ENCODE peak calls at places on chromosomes 5 and 9, in nine cellular contexts. D, F, B, N, X, R, G, Q and Y are unnamed samples.

GRCh38 chr5:92605591-92605990 is 975.4 kb downstream of the NR2F1-AS1 start:
- DNase-seq in D (no peak), F (no peak), B (no peak), N (no peak), X (no peak), R (no peak), G (no peak), Q (no peak), Y (no peak)

GRCh38 chr9:136138566-136138965 is 19.9 kb upstream of the TMEM250 start:
- DNase-seq in D (no peak), F (no peak), B (no peak), N (no peak), X (peak; percentile 49), R (no peak), G (peak; percentile 49), Q (no peak), Y (peak; percentile 74)

GRCh38 chr9:81847181-81847915 is 80.9 kb upstream of the SPATA31D4 start:
- DNase-seq in D (no peak), F (no peak), B (no peak), N (peak; percentile 34), X (no peak), R (no peak), G (no peak), Q (no peak), Y (no peak)

GRCh38 chr5:59348189-59348588 is 545.3 kb downstream of the PDE4D start:
- DNase-seq in D (no peak), F (no peak), B (no peak), N (no peak), X (no peak), R (no peak), G (no peak), Q (no peak), Y (no peak)

GRCh38 chr9:100579665-100580064 is 1.8 kb downstream of the CAVIN4 start:
- DNase-seq in D (no peak), F (no peak), B (no peak), N (no peak), X (no peak), R (no peak), G (no peak), Q (no peak), Y (no peak)

GRCh38 chr9:36100532-36100931 is 36.0 kb upstream of the GLIPR2 start:
- DNase-seq in D (no peak), F (no peak), B (no peak), N (no peak), X (no peak), R (no peak), G (no peak), Q (no peak), Y (no peak)

GRCh38 chr9:36392489-36392888 is 7.6 kb downstream of the RNF38 start:
- DNase-seq in D (no peak), F (no peak), B (no peak), N (no peak), X (no peak), R (no peak), G (no peak), Q (no peak), Y (no peak)

GRCh38 chr5:169121631-169122420 is 179.1 kb downstream of the SLIT3 start:
- DNase-seq in D (no peak), F (no peak), B (no peak), N (no peak), X (no peak), R (no peak), G (no peak), Q (no peak), Y (no peak)

GRCh38 chr5:113050606-113051391 is 74.2 kb downstream of the DCP2 start:
- DNase-seq in D (peak; percentile 72), F (peak; percentile 61), B (no peak), N (no peak), X (no peak), R (no peak), G (no peak), Q (no peak), Y (no peak)

GRCh38 chr5:120655828-120656435 is 191.8 kb downstream of the PRR16 start:
- DNase-seq in D (peak; percentile 43), F (no peak), B (peak; percentile 39), N (no peak), X (no peak), R (no peak), G (peak; percentile 48), Q (no peak), Y (peak; percentile 6)

GRCh38 chr5:59790399-59791130 is 103.0 kb downstream of the PDE4D start:
- DNase-seq in D (peak; percentile 35), F (no peak), B (no peak), N (peak; percentile 27), X (peak; percentile 31), R (no peak), G (no peak), Q (no peak), Y (peak; percentile 36)

GRCh38 chr9:123982535-123982934 is 29.0 kb upstream of the LHX2 start:
- DNase-seq in D (no peak), F (no peak), B (no peak), N (no peak), X (no peak), R (no peak), G (no peak), Q (no peak), Y (no peak)

GRCh38 chr9:123973590-123974223 is 37.9 kb upstream of the LHX2 start:
- DNase-seq in D (no peak), F (no peak), B (no peak), N (no peak), X (no peak), R (no peak), G (no peak), Q (no peak), Y (no peak)

GRCh38 chr9:123983047-123983446 is 28.5 kb upstream of the LHX2 start:
- DNase-seq in D (no peak), F (no peak), B (no peak), N (no peak), X (no peak), R (no peak), G (no peak), Q (no peak), Y (no peak)

GRCh38 chr9:123974471-123974870 is 37.1 kb upstream of the LHX2 start:
- DNase-seq in D (no peak), F (no peak), B (no peak), N (no peak), X (no peak), R (no peak), G (no peak), Q (no peak), Y (no peak)

GRCh38 chr9:123978981-123979380 is 32.6 kb upstream of the LHX2 start:
- DNase-seq in D (no peak), F (no peak), B (no peak), N (no peak), X (no peak), R (no peak), G (no peak), Q (no peak), Y (no peak)
- TF ChIP-seq CTCF in D (no peak), F (no peak), B (no peak), N (no peak), X (no peak), R (no peak), G (no peak), Q (no peak), Y (no peak)

DNA sequence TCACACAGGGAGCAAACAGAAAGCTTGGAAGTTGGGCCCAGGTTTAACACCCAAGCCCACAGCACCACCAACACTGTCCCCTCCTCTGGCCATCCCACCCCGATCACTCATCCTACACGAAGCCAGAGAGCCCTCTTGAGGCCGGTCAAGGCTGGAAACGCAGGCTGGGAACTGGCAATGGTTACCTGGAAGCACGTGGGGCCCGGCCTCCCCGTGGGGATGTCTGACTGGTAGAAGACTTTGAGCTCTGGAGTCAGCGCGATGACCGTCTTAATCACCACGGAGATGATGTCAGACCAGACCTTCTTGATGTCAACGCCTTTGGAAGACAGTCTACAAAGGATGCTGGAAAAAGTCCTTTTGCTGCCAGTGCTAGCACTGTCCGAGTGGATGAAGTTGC is 104.1 kb downstream of the TTLL11 start:
- DNase-seq in D (no peak), F (no peak), B (no peak), N (no peak), X (no peak), R (no peak), G (no peak), Q (no peak), Y (no peak)
- TF ChIP-seq CTCF in D (no peak), F (peak; percentile 35), B (peak; percentile 32), N (no peak), X (no peak), R (no peak), G (no peak), Q (no peak), Y (no peak)

GRCh38 chr5:36363776-36364175 is 62.1 kb upstream of the RANBP3L start:
- DNase-seq in D (no peak), F (no peak), B (no peak), N (no peak), X (no peak), R (no peak), G (no peak), Q (no peak), Y (no peak)

GRCh38 chr5:36360311-36360710 is 58.6 kb upstream of the RANBP3L start:
- DNase-seq in D (peak; percentile 90), F (no peak), B (no peak), N (no peak), X (no peak), R (no peak), G (no peak), Q (no peak), Y (peak; percentile 42)

GRCh38 chr5:36364473-36364872 is 62.8 kb upstream of the RANBP3L start:
- DNase-seq in D (no peak), F (no peak), B (no peak), N (no peak), X (no peak), R (no peak), G (no peak), Q (no peak), Y (no peak)

GRCh38 chr5:36366883-36367282 is 65.2 kb upstream of the RANBP3L start:
- DNase-seq in D (no peak), F (no peak), B (no peak), N (no peak), X (no peak), R (no peak), G (no peak), Q (no peak), Y (no peak)

DNA sequence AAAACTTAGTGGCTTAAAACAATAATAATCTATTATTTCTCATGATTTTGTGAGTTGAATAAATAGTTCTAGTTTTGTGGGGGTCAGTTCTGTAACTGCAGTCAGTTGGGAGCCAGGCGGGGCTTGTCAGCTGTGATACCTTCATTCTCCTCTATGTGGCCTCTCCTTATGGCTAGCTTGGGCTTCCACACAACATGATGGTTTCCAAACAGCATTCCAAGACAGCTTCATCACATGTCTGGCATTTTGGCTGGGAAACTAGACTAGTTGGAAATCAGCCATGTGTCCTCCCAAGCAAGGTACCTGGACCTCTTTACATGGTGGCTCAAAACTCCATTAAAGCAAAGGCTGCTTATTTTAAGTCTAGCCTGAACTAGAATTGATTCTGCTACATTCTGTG is 61.4 kb upstream of the RANBP3L start:
- DNase-seq in D (no peak), F (no peak), B (no peak), N (no peak), X (no peak), R (no peak), G (no peak), Q (no peak), Y (no peak)
- TF ChIP-seq CTCF in D (no peak), F (no peak), B (no peak), N (no peak), X (no peak), R (no peak), G (no peak), Q (no peak), Y (no peak)

DNA sequence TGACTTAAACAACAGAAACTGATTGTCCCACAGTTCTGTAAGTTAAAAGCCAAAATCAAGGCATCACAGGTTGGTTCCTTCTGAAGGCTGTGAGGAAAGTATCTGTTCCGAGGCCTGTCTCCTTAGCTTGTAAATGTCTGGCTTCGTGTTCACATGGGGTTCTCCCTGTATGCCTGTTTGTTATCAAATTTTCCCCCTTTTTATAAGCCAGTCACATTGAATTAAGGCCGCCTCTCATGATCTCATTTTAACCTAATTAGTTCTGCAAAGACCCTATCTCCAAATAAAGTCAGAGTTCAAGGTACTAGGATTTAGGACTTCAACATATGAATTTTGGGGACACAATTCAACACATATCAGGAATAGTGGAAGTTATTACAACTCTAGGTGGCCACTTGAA is 331.5 kb downstream of the PIK3R1 start:
- DNase-seq in D (no peak), F (no peak), B (no peak), N (no peak), X (no peak), R (no peak), G (no peak), Q (no peak), Y (no peak)
- TF ChIP-seq CTCF in D (no peak), F (no peak), B (no peak), N (no peak), X (no peak), R (no peak), G (no peak), Q (no peak), Y (no peak)